ENCODE peak calls at places on chromosomes 7 and 10, in seven cellular contexts. Z, K, O, L, I, F and U are unnamed samples.

GRCh38 chr7:29116361-29116760 is 30.0 kb downstream of the CPVL start:
- DNase-seq in Z (no peak), K (no peak), O (no peak), L (no peak), I (no peak), F (no peak), U (no peak)

GRCh38 chr7:50564171-50564570 is 1.0 kb downstream of the DDC start:
- DNase-seq in Z (no peak), K (no peak), O (no peak), L (no peak), I (no peak), F (peak; percentile 32), U (no peak)

GRCh38 chr10:7986851-7987250 is 67.6 kb upstream of the GATA3 start:
- DNase-seq in Z (no peak), K (no peak), O (no peak), L (peak; percentile 9), I (no peak), F (no peak), U (no peak)

GRCh38 chr10:5628798-5629788 is 37.3 kb downstream of the ASB13 start:
- DNase-seq in Z (no peak), K (no peak), O (no peak), L (peak; percentile 77), I (no peak), F (no peak), U (no peak)

GRCh38 chr7:105769951-105770628 is 106.3 kb downstream of the ATXN7L1 start:
- DNase-seq in Z (no peak), K (no peak), O (no peak), L (peak; percentile 37), I (peak; percentile 61), F (no peak), U (no peak)

GRCh38 chr7:101817031-101817929 is at the start of gene CUX1:
- DNase-seq in Z (no peak), K (no peak), O (peak; percentile 75), L (peak; percentile 52), I (no peak), F (peak; percentile 66), U (peak; percentile 43)

GRCh38 chr7:135193615-135194081 is 17.7 kb downstream of the WDR91 start:
- DNase-seq in Z (no peak), K (no peak), O (no peak), L (peak; percentile 96), I (no peak), F (no peak), U (peak; percentile 56)

GRCh38 chr10:60314306-60314940 is 75.3 kb downstream of the ANK3 start:
- DNase-seq in Z (no peak), K (no peak), O (no peak), L (peak; percentile 47), I (peak; percentile 39), F (peak; percentile 21), U (no peak)

GRCh38 chr7:51317582-51317910 is 937 bp upstream of the COBL start:
- DNase-seq in Z (no peak), K (no peak), O (no peak), L (no peak), I (no peak), F (no peak), U (no peak)

GRCh38 chr10:33336606-33337334 is 2.3 kb upstream of the NRP1 start:
- DNase-seq in Z (no peak), K (peak; percentile 45), O (peak; percentile 60), L (peak; percentile 77), I (no peak), F (peak; percentile 57), U (peak; percentile 46)

GRCh38 chr10:5659702-5660528 is 6.5 kb downstream of the ASB13 start:
- DNase-seq in Z (no peak), K (no peak), O (peak; percentile 72), L (no peak), I (peak; percentile 8), F (peak; percentile 70), U (peak; percentile 75)

GRCh38 chr7:138752568-138753518 is 45.0 kb upstream of the TMEM213 start:
- DNase-seq in Z (no peak), K (no peak), O (peak; percentile 85), L (no peak), I (peak; percentile 93), F (peak; percentile 23), U (peak; percentile 58)

GRCh38 chr7:127393370-127394058 is 1.0 kb upstream of the ZNF800 start:
- DNase-seq in Z (no peak), K (peak; percentile 6), O (peak; percentile 47), L (no peak), I (no peak), F (no peak), U (peak; percentile 16)

GRCh38 chr10:50567384-50567783 is 56.4 kb downstream of the SGMS1 start:
- DNase-seq in Z (no peak), K (no peak), O (no peak), L (no peak), I (no peak), F (no peak), U (peak; percentile 51)

GRCh38 chr10:4108693-4109092 is 323.7 kb upstream of the KLF6 start:
- DNase-seq in Z (no peak), K (no peak), O (no peak), L (peak; percentile 45), I (no peak), F (no peak), U (no peak)

GRCh38 chr10:86506499-86506898 is 15.1 kb downstream of the WAPL start:
- DNase-seq in Z (no peak), K (no peak), O (no peak), L (no peak), I (no peak), F (no peak), U (no peak)

GRCh38 chr10:86509145-86509544 is 12.4 kb downstream of the WAPL start:
- DNase-seq in Z (no peak), K (no peak), O (no peak), L (no peak), I (no peak), F (no peak), U (no peak)

GRCh38 chr10:86508217-86508616 is 13.4 kb downstream of the WAPL start:
- DNase-seq in Z (no peak), K (no peak), O (no peak), L (no peak), I (no peak), F (no peak), U (no peak)

GRCh38 chr10:86512137-86512536 is 9.5 kb downstream of the WAPL start:
- DNase-seq in Z (no peak), K (no peak), O (no peak), L (no peak), I (no peak), F (no peak), U (no peak)

GRCh38 chr10:86511027-86511865 is 10.3 kb downstream of the WAPL start:
- DNase-seq in Z (no peak), K (no peak), O (no peak), L (no peak), I (no peak), F (no peak), U (no peak)
- H3K4me1 ChIP-seq in Z (no peaks in the 10 kb centered on the region), K (no peaks in the 10 kb centered on the region), O (no peaks in the 10 kb centered on the region), L (no peaks in the 10 kb centered on the region), I (no peaks in the 10 kb centered on the region), F (no peaks in the 10 kb centered on the region), U (peaks cover 47% of the 10 kb centered on the region)

GRCh38 chr7:36262706-36263484 is 109.8 kb downstream of the EEPD1 start:
- DNase-seq in Z (no peak), K (no peak), O (no peak), L (no peak), I (no peak), F (no peak), U (no peak)
- H3K4me1 ChIP-seq in Z (no peaks in the 10 kb centered on the region), K (peaks cover 8% of the 10 kb centered on the region), O (peaks cover 51% of the 10 kb centered on the region), L (peaks cover 18% of the 10 kb centered on the region), I (peaks cover 10% of the 10 kb centered on the region), F (peaks cover 33% of the 10 kb centered on the region), U (peaks cover 32% of the 10 kb centered on the region)

GRCh38 chr10:47405829-47406547 is 21.9 kb upstream of the ZNF488 start:
- DNase-seq in Z (no peak), K (no peak), O (peak; percentile 38), L (no peak), I (no peak), F (no peak), U (no peak)

GRCh38 chr10:47404937-47405336 is 20.8 kb upstream of the ZNF488 start:
- DNase-seq in Z (no peak), K (no peak), O (no peak), L (no peak), I (no peak), F (no peak), U (no peak)

GRCh38 chr10:47402681-47403301 is 18.7 kb upstream of the ZNF488 start:
- DNase-seq in Z (peak; percentile 30), K (peak; percentile 39), O (peak; percentile 47), L (peak; percentile 95), I (peak; percentile 73), F (peak; percentile 33), U (peak; percentile 20)

GRCh38 chr10:47403401-47404318 is 19.6 kb upstream of the ZNF488 start:
- DNase-seq in Z (no peak), K (no peak), O (no peak), L (no peak), I (no peak), F (no peak), U (no peak)

GRCh38 chr10:47404446-47404845 is 20.4 kb upstream of the ZNF488 start:
- DNase-seq in Z (no peak), K (no peak), O (peak; percentile 37), L (no peak), I (no peak), F (no peak), U (no peak)
- H3K4me1 ChIP-seq in Z (no peaks in the 10 kb centered on the region), K (peaks cover 26% of the 10 kb centered on the region), O (no peaks in the 10 kb centered on the region), L (peaks cover 67% of the 10 kb centered on the region), I (peaks cover 68% of the 10 kb centered on the region), F (no peaks in the 10 kb centered on the region), U (no peaks in the 10 kb centered on the region)

GRCh38 chr10:124706876-124707516 is 37.2 kb downstream of the FAM53B start:
- DNase-seq in Z (no peak), K (no peak), O (peak; percentile 41), L (no peak), I (no peak), F (no peak), U (no peak)

GRCh38 chr10:124704428-124704805 is 39.8 kb downstream of the FAM53B start:
- DNase-seq in Z (no peak), K (no peak), O (no peak), L (no peak), I (no peak), F (no peak), U (no peak)

GRCh38 chr10:124706462-124706857 is 37.7 kb downstream of the FAM53B start:
- DNase-seq in Z (no peak), K (no peak), O (peak; percentile 40), L (no peak), I (no peak), F (no peak), U (no peak)

GRCh38 chr10:124705021-124705740 is 39.0 kb downstream of the FAM53B start:
- DNase-seq in Z (no peak), K (no peak), O (no peak), L (no peak), I (no peak), F (no peak), U (no peak)

DNA sequence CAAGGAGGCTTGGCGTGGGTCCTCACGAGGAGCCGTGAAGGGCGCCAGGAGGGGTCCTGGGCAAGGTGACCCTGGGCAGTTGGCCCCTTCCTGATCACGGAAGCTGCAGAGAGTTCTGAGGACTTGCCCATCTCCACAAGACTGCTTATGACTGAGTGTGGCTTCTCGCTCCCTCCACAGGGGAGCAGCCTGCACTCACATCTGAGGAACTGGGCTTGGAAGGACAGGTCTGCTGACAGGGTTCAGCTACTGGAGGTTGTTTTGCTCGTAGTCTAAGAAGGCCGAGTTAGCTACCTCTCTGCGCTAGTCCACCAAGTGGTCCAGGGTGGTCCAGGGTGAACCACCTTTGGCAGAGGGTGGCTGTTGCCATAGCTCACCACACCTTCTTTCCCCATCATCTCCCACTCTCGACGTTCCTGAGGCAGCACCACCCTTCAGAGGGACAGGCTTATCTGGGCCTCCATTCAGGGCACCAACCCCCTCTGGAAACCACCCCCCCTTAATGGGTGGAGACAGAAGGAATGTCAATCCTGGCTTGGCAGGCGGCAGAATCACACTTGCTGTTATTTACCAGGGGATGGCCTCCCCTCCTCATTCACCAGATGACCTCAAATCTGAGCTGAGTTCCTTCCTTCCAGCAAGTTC is 38.2 kb downstream of the FAM53B start:
- DNase-seq in Z (no peak), K (no peak), O (no peak), L (no peak), I (no peak), F (no peak), U (no peak)
- H3K4me1 ChIP-seq in Z (peaks cover 19% of the 10 kb centered on the region), K (peaks cover 22% of the 10 kb centered on the region), O (peaks cover 70% of the 10 kb centered on the region), L (no peaks in the 10 kb centered on the region), I (peaks cover 17% of the 10 kb centered on the region), F (peaks cover 41% of the 10 kb centered on the region), U (peaks cover 62% of the 10 kb centered on the region)